ENCODE peak calls at places on chromosomes 5 and 9, in four cellular contexts. X, H, K and V are unnamed samples.

GRCh38 chr5:149265559-149265958 is 6.1 kb upstream of the AFAP1L1 start:
- DNase-seq in X (peak), H (no peak), K (no peak), V (peak)

GRCh38 chr9:128987800-128988199 is 40.3 kb downstream of the NUP188 start:
- DNase-seq in X (no peak), H (no peak), K (no peak), V (no peak)

GRCh38 chr5:97192580-97193421 is 9.8 kb upstream of the RIOK2 start:
- DNase-seq in X (no peak), H (peak), K (no peak), V (peak)

GRCh38 chr5:448061-448765 is 5.2 kb downstream of the EXOC3 start:
- DNase-seq in X (no peak), H (no peak), K (no peak), V (no peak)

GRCh38 chr9:89756891-89757537 is 152.2 kb downstream of the GADD45G start:
- DNase-seq in X (no peak), H (no peak), K (no peak), V (no peak)

GRCh38 chr5:149271717-149272558 is at the start of gene AFAP1L1:
- DNase-seq in X (peak), H (no peak), K (peak), V (peak)

GRCh38 chr5:72185717-72186388 is 78.6 kb downstream of the MAP1B start:
- DNase-seq in X (no peak), H (no peak), K (no peak), V (no peak)

GRCh38 chr9:613771-614347 is 227.6 kb upstream of the DMRT1 start:
- DNase-seq in X (peak), H (peak), K (peak), V (peak)

GRCh38 chr5:9212605-9213004 is 333.3 kb downstream of the SEMA5A start:
- DNase-seq in X (no peak), H (no peak), K (no peak), V (no peak)

GRCh38 chr9:135960328-135961276 is 571 bp downstream of the UBAC1 start:
- DNase-seq in X (peak), H (no peak), K (no peak), V (no peak)

GRCh38 chr9:136992819-136993369 is 672 bp downstream of the PAXX start:
- DNase-seq in X (no peak), H (no peak), K (no peak), V (no peak)

GRCh38 chr5:69217154-69217731 is 17.4 kb upstream of the CDK7 start:
- DNase-seq in X (peak), H (peak), K (no peak), V (peak)

GRCh38 chr9:106964329-106964728 is 101.4 kb downstream of the ZNF462 start:
- DNase-seq in X (no peak), H (peak), K (no peak), V (no peak)

GRCh38 chr9:126802343-126803059 is 2.3 kb upstream of the ZBTB43 start:
- DNase-seq in X (no peak), H (no peak), K (peak), V (no peak)

GRCh38 chr5:34563951-34564705 is 92.0 kb upstream of the RAI14 start:
- DNase-seq in X (peak), H (no peak), K (no peak), V (no peak)

GRCh38 chr5:50740832-50741231 is 74.4 kb downstream of the PARP8 start:
- DNase-seq in X (no peak), H (no peak), K (no peak), V (no peak)

GRCh38 chr5:64207978-64208377 is 42.3 kb downstream of the RNF180 start:
- DNase-seq in X (peak), H (no peak), K (peak), V (no peak)

GRCh38 chr9:137034709-137035506 is 3.0 kb upstream of the FUT7 start:
- DNase-seq in X (peak), H (peak), K (peak), V (peak)

GRCh38 chr5:963673-964531 is 44.7 kb upstream of the NKD2 start:
- DNase-seq in X (peak), H (no peak), K (no peak), V (no peak)

GRCh38 chr9:20873240-20873860 is 158.1 kb downstream of the HACD4 start:
- DNase-seq in X (no peak), H (no peak), K (no peak), V (no peak)

GRCh38 chr5:142315231-142315900 is 9.5 kb downstream of the SPRY4 start:
- DNase-seq in X (no peak), H (no peak), K (no peak), V (no peak)

DNA sequence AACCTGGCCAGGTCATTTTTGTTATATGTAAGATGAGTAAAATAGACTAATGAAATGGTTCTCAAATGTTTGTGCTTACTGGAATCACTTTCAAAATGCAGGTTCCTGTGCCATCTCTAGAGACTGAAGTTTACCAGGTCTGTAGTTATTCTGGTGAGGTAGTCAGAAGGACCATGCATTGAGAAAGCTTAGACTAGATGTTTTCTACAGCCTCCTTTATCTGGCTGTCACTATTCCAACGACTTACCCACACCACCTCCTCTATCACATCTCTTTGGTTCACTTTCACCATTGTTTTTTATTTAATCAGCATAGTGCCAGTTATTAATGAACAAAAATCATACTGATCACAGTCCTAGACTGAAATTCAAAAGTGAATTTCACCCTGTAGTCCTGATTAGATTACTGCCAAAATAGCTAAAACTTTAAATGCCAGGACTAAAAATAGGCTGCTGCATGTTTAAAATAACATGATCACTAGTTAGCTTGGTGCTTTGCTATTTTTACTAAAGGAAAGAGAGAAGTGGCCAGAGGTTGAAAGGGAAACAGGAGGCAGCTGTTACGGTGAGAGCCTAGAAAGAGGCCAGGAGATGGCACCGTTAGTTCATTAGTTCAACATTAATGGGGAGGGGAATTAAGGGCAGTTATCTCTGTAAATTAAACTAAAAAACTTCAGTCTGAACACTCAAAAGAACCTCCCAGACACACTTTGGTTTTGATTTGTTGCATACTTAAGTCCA is 13.9 kb upstream of the FNIP1 start:
- DNase-seq in X (peak), H (no peak), K (peak), V (peak)
- TF ChIP-seq BHLHE40 in X (no peak), H (no peak), K (no peak), V (no peak)

GRCh38 chr5:158117467-158118165 is 258.7 kb upstream of the CLINT1 start:
- DNase-seq in X (no peak), H (no peak), K (no peak), V (no peak)

GRCh38 chr5:158119852-158120708 is 261.1 kb upstream of the CLINT1 start:
- DNase-seq in X (no peak), H (no peak), K (no peak), V (no peak)

GRCh38 chr5:158121678-158122077 is 262.7 kb upstream of the CLINT1 start:
- DNase-seq in X (no peak), H (no peak), K (no peak), V (no peak)

GRCh38 chr5:158123595-158123994 is 264.6 kb upstream of the CLINT1 start:
- DNase-seq in X (no peak), H (no peak), K (no peak), V (no peak)

GRCh38 chr5:158120760-158121159 is 261.8 kb upstream of the CLINT1 start:
- DNase-seq in X (no peak), H (no peak), K (no peak), V (no peak)
- TF ChIP-seq TARDBP in X (no peak), H (no peak), K (no peak), V (no peak)

GRCh38 chr5:112529525-112529924 is 110.4 kb upstream of the EPB41L4A start:
- DNase-seq in X (peak), H (no peak), K (peak), V (peak)
- TF ChIP-seq BHLHE40 in X (no peak), H (no peak), K (no peak), V (no peak)

GRCh38 chr5:94505327-94506080 is 112.9 kb downstream of the KIAA0825 start:
- DNase-seq in X (no peak), H (no peak), K (no peak), V (no peak)

GRCh38 chr5:94503677-94504076 is 114.7 kb downstream of the KIAA0825 start:
- DNase-seq in X (no peak), H (no peak), K (no peak), V (no peak)

GRCh38 chr5:94508421-94509148 is 109.8 kb downstream of the KIAA0825 start:
- DNase-seq in X (no peak), H (no peak), K (no peak), V (no peak)
- TF ChIP-seq TARDBP in X (no peak), H (no peak), K (no peak), V (no peak)

GRCh38 chr9:108282872-108283271 is 572.9 kb downstream of the ACTL7B start:
- DNase-seq in X (peak), H (no peak), K (peak), V (no peak)
- TF ChIP-seq BHLHE40 in X (no peak), H (no peak), K (no peak), V (no peak)

DNA sequence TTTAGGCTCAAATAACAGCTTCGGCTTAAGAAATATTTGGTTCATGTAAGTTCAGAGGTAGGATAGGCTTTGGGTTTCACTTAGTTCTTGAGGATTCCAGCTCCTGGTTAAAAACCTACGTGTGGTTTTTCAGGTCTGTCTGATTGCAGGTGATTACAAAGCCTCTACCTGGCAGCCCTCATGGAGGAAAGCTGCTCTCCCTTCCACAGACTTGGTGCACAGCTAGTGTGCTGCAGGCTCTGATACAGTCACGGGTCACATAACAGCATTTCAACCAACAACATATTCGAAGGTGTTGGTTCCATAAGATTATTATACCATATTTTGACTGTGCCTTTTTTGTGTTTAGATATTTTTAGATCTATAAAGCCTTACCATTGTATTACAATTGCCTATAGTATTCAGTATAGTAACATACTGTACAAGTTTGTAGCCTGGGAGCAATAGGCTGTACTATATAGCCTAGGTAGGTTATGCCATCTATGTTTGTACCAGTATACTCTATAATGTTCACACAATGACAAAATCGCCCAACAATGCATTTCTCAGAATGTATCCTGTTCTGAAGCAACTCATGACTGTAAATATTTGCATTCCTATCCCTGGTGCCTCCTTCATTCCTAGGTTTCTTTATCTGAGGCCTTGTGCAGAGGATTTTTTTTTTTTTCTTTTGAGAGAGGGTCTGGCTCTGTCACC is 8.0 kb upstream of the DCP2 start:
- DNase-seq in X (no peak), H (no peak), K (peak), V (no peak)
- TF ChIP-seq TARDBP in X (no peak), H (no peak), K (no peak), V (no peak)